ENCODE peak calls at places on chromosomes 2 and 18, in four cellular contexts. One of them, this sample, is unnamed.

GRCh38 chr2:77232909-77233308 is 289.3 kb downstream of the LRRTM4 start:
- DNase-seq in tibial nerve: no peak
- DNase-seq in AG04449: no peak
- DNase-seq in dorsolateral prefrontal cortex: no peak
- DNase-seq in this sample: no peak

GRCh38 chr2:113966171-113966570 is 76.3 kb downstream of the ACTR3 start:
- DNase-seq in tibial nerve: no peak
- DNase-seq in AG04449: no peak
- DNase-seq in dorsolateral prefrontal cortex: no peak
- DNase-seq in this sample: no peak

GRCh38 chr18:34631071-34631470 is 79.0 kb upstream of the DTNA start:
- DNase-seq in tibial nerve: no peak
- DNase-seq in AG04449: no peak
- DNase-seq in dorsolateral prefrontal cortex: no peak
- DNase-seq in this sample: no peak

GRCh38 chr2:23524261-23524706 is 139.3 kb downstream of the KLHL29 start:
- DNase-seq in tibial nerve: no peak
- DNase-seq in AG04449: no peak
- DNase-seq in dorsolateral prefrontal cortex: no peak
- DNase-seq in this sample: peak

GRCh38 chr2:179051250-179051649 is 1.3 kb upstream of the CCDC141 start:
- DNase-seq in tibial nerve: no peak
- DNase-seq in AG04449: no peak
- DNase-seq in dorsolateral prefrontal cortex: no peak
- DNase-seq in this sample: no peak

GRCh38 chr18:47870605-47871004 is 59.9 kb downstream of the SMAD2 start:
- DNase-seq in tibial nerve: no peak
- DNase-seq in AG04449: no peak
- DNase-seq in dorsolateral prefrontal cortex: no peak
- DNase-seq in this sample: no peak

GRCh38 chr2:1940660-1941059 is 196.3 kb upstream of the PXDN start:
- DNase-seq in tibial nerve: no peak
- DNase-seq in AG04449: no peak
- DNase-seq in dorsolateral prefrontal cortex: no peak
- DNase-seq in this sample: no peak

GRCh38 chr2:149579972-149580882 is 7.3 kb downstream of the MMADHC start:
- DNase-seq in tibial nerve: no peak
- DNase-seq in AG04449: no peak
- DNase-seq in dorsolateral prefrontal cortex: no peak
- DNase-seq in this sample: peak

GRCh38 chr2:17306706-17307105 is 211.5 kb downstream of the RAD51AP2 start:
- DNase-seq in tibial nerve: no peak
- DNase-seq in AG04449: no peak
- DNase-seq in dorsolateral prefrontal cortex: no peak
- DNase-seq in this sample: no peak

GRCh38 chr2:25339791-25340339 is 1.9 kb downstream of the DNMT3A start:
- DNase-seq in tibial nerve: peak
- DNase-seq in AG04449: no peak
- DNase-seq in dorsolateral prefrontal cortex: no peak
- DNase-seq in this sample: no peak

GRCh38 chr2:71190959-71191943 is 35.7 kb downstream of the PAIP2B start:
- DNase-seq in tibial nerve: no peak
- DNase-seq in AG04449: no peak
- DNase-seq in dorsolateral prefrontal cortex: no peak
- DNase-seq in this sample: peak

GRCh38 chr2:54360055-54360792 is 95.9 kb upstream of the SPTBN1 start:
- DNase-seq in tibial nerve: no peak
- DNase-seq in AG04449: no peak
- DNase-seq in dorsolateral prefrontal cortex: no peak
- DNase-seq in this sample: peak

GRCh38 chr2:16568998-16569397 is 96.6 kb downstream of the CYRIA start:
- DNase-seq in tibial nerve: no peak
- DNase-seq in AG04449: no peak
- DNase-seq in dorsolateral prefrontal cortex: no peak
- DNase-seq in this sample: no peak

GRCh38 chr2:56410140-56410539 is 226.3 kb downstream of the CCDC85A start:
- DNase-seq in tibial nerve: no peak
- DNase-seq in AG04449: peak
- DNase-seq in dorsolateral prefrontal cortex: no peak
- DNase-seq in this sample: no peak

GRCh38 chr2:2871480-2872308 is 505.9 kb downstream of the EIPR1 start:
- DNase-seq in tibial nerve: no peak
- DNase-seq in AG04449: no peak
- DNase-seq in dorsolateral prefrontal cortex: no peak
- DNase-seq in this sample: no peak

GRCh38 chr2:68188831-68189230 is 31.1 kb downstream of the PNO1 start:
- DNase-seq in tibial nerve: no peak
- DNase-seq in AG04449: no peak
- DNase-seq in dorsolateral prefrontal cortex: no peak
- DNase-seq in this sample: no peak

GRCh38 chr2:69807821-69808540 is 21.5 kb upstream of the GMCL1 start:
- DNase-seq in tibial nerve: no peak
- DNase-seq in AG04449: no peak
- DNase-seq in dorsolateral prefrontal cortex: no peak
- DNase-seq in this sample: no peak

GRCh38 chr18:29309352-29309751 is 1132.4 kb upstream of the CDH2 start:
- DNase-seq in tibial nerve: no peak
- DNase-seq in AG04449: no peak
- DNase-seq in dorsolateral prefrontal cortex: no peak
- DNase-seq in this sample: no peak

GRCh38 chr2:83224591-83224990 is 1234.5 kb downstream of the SUCLG1 start:
- DNase-seq in tibial nerve: no peak
- DNase-seq in AG04449: no peak
- DNase-seq in dorsolateral prefrontal cortex: no peak
- DNase-seq in this sample: no peak

GRCh38 chr2:43184339-43184895 is 42.0 kb downstream of the ZFP36L2 start:
- DNase-seq in tibial nerve: no peak
- DNase-seq in AG04449: no peak
- DNase-seq in dorsolateral prefrontal cortex: no peak
- DNase-seq in this sample: no peak

GRCh38 chr2:145721681-145722080 is 1201.8 kb upstream of the ZEB2 start:
- DNase-seq in tibial nerve: no peak
- DNase-seq in AG04449: no peak
- DNase-seq in dorsolateral prefrontal cortex: no peak
- DNase-seq in this sample: no peak

GRCh38 chr2:178280261-178280852 is 86.0 kb downstream of the OSBPL6 start:
- DNase-seq in tibial nerve: no peak
- DNase-seq in AG04449: no peak
- DNase-seq in dorsolateral prefrontal cortex: no peak
- DNase-seq in this sample: peak

GRCh38 chr18:22465859-22466602 is 48.3 kb upstream of the CTAGE1 start:
- DNase-seq in tibial nerve: no peak
- DNase-seq in AG04449: peak
- DNase-seq in dorsolateral prefrontal cortex: no peak
- DNase-seq in this sample: peak

GRCh38 chr2:188369365-188369764 is 77.7 kb downstream of the GULP1 start:
- DNase-seq in tibial nerve: no peak
- DNase-seq in AG04449: no peak
- DNase-seq in dorsolateral prefrontal cortex: no peak
- DNase-seq in this sample: peak

GRCh38 chr18:45081579-45082181 is 401.0 kb downstream of the SETBP1 start:
- DNase-seq in tibial nerve: no peak
- DNase-seq in AG04449: no peak
- DNase-seq in dorsolateral prefrontal cortex: no peak
- DNase-seq in this sample: no peak

GRCh38 chr2:237715459-237715947 is 83.1 kb upstream of the RBM44 start:
- DNase-seq in tibial nerve: no peak
- DNase-seq in AG04449: no peak
- DNase-seq in dorsolateral prefrontal cortex: no peak
- DNase-seq in this sample: no peak

GRCh38 chr18:26549486-26550435 is 1.4 kb upstream of the KCTD1 start:
- DNase-seq in tibial nerve: peak
- DNase-seq in AG04449: no peak
- DNase-seq in dorsolateral prefrontal cortex: no peak
- DNase-seq in this sample: peak

GRCh38 chr2:96158554-96158940 is 13.3 kb upstream of the DUSP2 start:
- DNase-seq in tibial nerve: no peak
- DNase-seq in AG04449: no peak
- DNase-seq in dorsolateral prefrontal cortex: no peak
- DNase-seq in this sample: no peak

GRCh38 chr2:96729748-96730147 is 10.1 kb downstream of the LMAN2L start:
- DNase-seq in tibial nerve: no peak
- DNase-seq in AG04449: no peak
- DNase-seq in dorsolateral prefrontal cortex: no peak
- DNase-seq in this sample: no peak

GRCh38 chr2:151237422-151238012 is 24.1 kb downstream of the RBM43 start:
- DNase-seq in tibial nerve: no peak
- DNase-seq in AG04449: no peak
- DNase-seq in dorsolateral prefrontal cortex: no peak
- DNase-seq in this sample: no peak

GRCh38 chr2:207469953-207470699 is 59.6 kb upstream of the CREB1 start:
- DNase-seq in tibial nerve: no peak
- DNase-seq in AG04449: no peak
- DNase-seq in dorsolateral prefrontal cortex: no peak
- DNase-seq in this sample: no peak

GRCh38 chr18:38545071-38545470 is 979.5 kb upstream of the CELF4 start:
- DNase-seq in tibial nerve: no peak
- DNase-seq in AG04449: no peak
- DNase-seq in dorsolateral prefrontal cortex: no peak
- DNase-seq in this sample: peak

GRCh38 chr2:124778076-124778475 is 753.0 kb downstream of the CNTNAP5 start:
- DNase-seq in tibial nerve: no peak
- DNase-seq in AG04449: no peak
- DNase-seq in dorsolateral prefrontal cortex: no peak
- DNase-seq in this sample: peak

GRCh38 chr2:73984203-73984921 is at the start of gene TET3:
- DNase-seq in tibial nerve: no peak
- DNase-seq in AG04449: no peak
- DNase-seq in dorsolateral prefrontal cortex: no peak
- DNase-seq in this sample: no peak

GRCh38 chr18:55387139-55387984 is 200.6 kb downstream of the TCF4 start:
- DNase-seq in tibial nerve: no peak
- DNase-seq in AG04449: no peak
- DNase-seq in dorsolateral prefrontal cortex: no peak
- DNase-seq in this sample: peak

GRCh38 chr18:46321954-46322353 is 217.8 kb downstream of the HAUS1 start:
- DNase-seq in tibial nerve: no peak
- DNase-seq in AG04449: no peak
- DNase-seq in dorsolateral prefrontal cortex: no peak
- DNase-seq in this sample: no peak
- H3K4me3 ChIP-seq in tibial nerve: no peak
- H3K4me3 ChIP-seq in AG04449: no peak
- H3K4me3 ChIP-seq in dorsolateral prefrontal cortex: no peak
- H3K4me3 ChIP-seq in this sample: no peak

GRCh38 chr2:14673351-14673875 is 40.9 kb downstream of the LRATD1 start:
- DNase-seq in tibial nerve: no peak
- DNase-seq in AG04449: no peak
- DNase-seq in dorsolateral prefrontal cortex: no peak
- DNase-seq in this sample: no peak

GRCh38 chr2:14678754-14679153 is 46.2 kb downstream of the LRATD1 start:
- DNase-seq in tibial nerve: no peak
- DNase-seq in AG04449: no peak
- DNase-seq in dorsolateral prefrontal cortex: no peak
- DNase-seq in this sample: no peak

GRCh38 chr2:14675489-14675888 is 43.0 kb downstream of the LRATD1 start:
- DNase-seq in tibial nerve: no peak
- DNase-seq in AG04449: no peak
- DNase-seq in dorsolateral prefrontal cortex: no peak
- DNase-seq in this sample: no peak

GRCh38 chr2:14677039-14677438 is 44.5 kb downstream of the LRATD1 start:
- DNase-seq in tibial nerve: no peak
- DNase-seq in AG04449: no peak
- DNase-seq in dorsolateral prefrontal cortex: no peak
- DNase-seq in this sample: no peak

DNA sequence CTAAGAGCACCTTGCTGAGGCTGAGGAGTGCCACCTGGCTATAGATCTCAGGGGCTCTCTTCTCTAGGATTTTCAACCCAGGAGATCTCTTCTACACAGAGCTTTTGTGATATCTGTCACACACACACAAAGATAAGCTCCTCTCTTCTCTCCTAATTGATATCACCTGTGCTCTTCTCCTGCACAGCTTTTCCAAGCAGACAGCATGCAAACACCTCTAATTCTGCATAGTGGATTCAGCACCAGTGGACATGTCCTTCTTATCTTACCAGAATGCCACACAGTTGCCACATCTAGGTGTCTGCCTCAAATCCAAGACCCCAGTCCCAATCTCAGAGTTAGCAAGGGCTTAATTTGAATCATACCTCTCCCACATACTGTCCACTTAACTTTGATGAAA is 43.9 kb downstream of the LRATD1 start:
- DNase-seq in tibial nerve: no peak
- DNase-seq in AG04449: no peak
- DNase-seq in dorsolateral prefrontal cortex: no peak
- DNase-seq in this sample: no peak
- TF ChIP-seq CTCF in tibial nerve: no peak
- TF ChIP-seq CTCF in AG04449: no peak
- TF ChIP-seq CTCF in dorsolateral prefrontal cortex: no peak
- TF ChIP-seq CTCF in this sample: no peak

DNA sequence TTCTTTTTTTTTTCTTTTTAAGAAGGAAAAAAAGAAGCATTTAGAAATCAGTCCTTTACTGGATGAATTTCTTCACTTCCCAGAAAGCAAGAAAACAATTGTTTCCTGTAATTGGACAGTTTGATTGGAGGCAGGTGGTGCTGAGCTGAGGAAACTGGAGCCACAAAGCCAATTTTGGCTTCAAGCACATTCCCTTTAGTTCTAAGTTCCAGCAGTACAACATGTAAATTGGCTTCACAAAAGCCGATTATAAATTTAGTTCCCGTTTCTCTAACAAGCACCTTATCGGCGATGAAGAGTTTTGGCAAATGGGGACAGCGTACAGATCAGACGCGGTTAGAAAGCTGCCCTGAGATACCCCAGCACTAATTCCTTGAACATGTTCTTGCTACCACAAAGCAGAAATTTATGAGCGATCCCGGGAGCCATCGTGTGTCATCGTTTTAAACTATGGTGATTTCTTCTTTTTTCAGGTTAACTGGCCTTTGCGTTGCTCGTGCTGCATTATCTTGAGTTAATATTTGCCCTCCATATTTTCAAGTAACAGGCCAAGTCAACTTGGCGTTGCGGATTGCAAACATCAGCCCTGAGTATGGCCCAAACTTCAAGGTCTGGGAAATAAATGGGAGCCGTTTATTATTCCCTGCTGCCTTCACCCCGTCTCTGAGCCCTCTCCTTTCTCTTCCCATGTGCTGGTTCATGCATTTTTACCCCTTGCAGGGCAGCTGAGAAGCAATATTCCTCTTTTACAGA is 190.4 kb upstream of the ID2 start:
- DNase-seq in tibial nerve: no peak
- DNase-seq in AG04449: no peak
- DNase-seq in dorsolateral prefrontal cortex: no peak
- DNase-seq in this sample: peak
- H3K4me3 ChIP-seq in tibial nerve: no peak
- H3K4me3 ChIP-seq in AG04449: no peak
- H3K4me3 ChIP-seq in dorsolateral prefrontal cortex: no peak
- H3K4me3 ChIP-seq in this sample: no peak

GRCh38 chr2:88170472-88170892 is 336 bp downstream of the THNSL2 start:
- DNase-seq in tibial nerve: no peak
- DNase-seq in AG04449: no peak
- DNase-seq in dorsolateral prefrontal cortex: no peak
- DNase-seq in this sample: peak
- TF ChIP-seq CTCF in tibial nerve: no peak
- TF ChIP-seq CTCF in AG04449: no peak
- TF ChIP-seq CTCF in dorsolateral prefrontal cortex: no peak
- TF ChIP-seq CTCF in this sample: no peak